ENCODE peak calls at places on chromosome 13, in five cellular contexts. Y is CD8-positive, alpha-beta T cell; Q is upper lobe of right lung; B is breast epithelium; D is CD8-positive, alpha-beta memory T cell. U is an unnamed sample.

GRCh38 chr13:49791214-49791752 is 1.2 kb downstream of the KPNA3 start:
- DNase-seq in Y (no peak), Q (no peak), B (no peak), D (no peak), U (no peak)

GRCh38 chr13:104530741-104531140 is 1464.5 kb upstream of the SLC10A2 start:
- DNase-seq in Y (no peak), Q (no peak), B (no peak), D (no peak), U (no peak)

GRCh38 chr13:48253849-48254248 is 20.8 kb downstream of the ITM2B start:
- DNase-seq in Y (no peak), Q (no peak), B (no peak), D (no peak), U (no peak)

GRCh38 chr13:40440990-40441820 is 225.2 kb downstream of the FOXO1 start:
- DNase-seq in Y (no peak), Q (peak), B (peak), D (no peak), U (peak)

GRCh38 chr13:19810996-19811881 is 28.5 kb upstream of the PSPC1 start:
- DNase-seq in Y (no peak), Q (peak), B (no peak), D (no peak), U (peak)

GRCh38 chr13:87798536-87798935 is 127.4 kb downstream of the SLITRK5 start:
- DNase-seq in Y (no peak), Q (no peak), B (no peak), D (no peak), U (no peak)

GRCh38 chr13:33092422-33092987 is 76.3 kb downstream of the KL start:
- DNase-seq in Y (no peak), Q (no peak), B (no peak), D (no peak), U (no peak)

GRCh38 chr13:76882431-76882830 is 3.8 kb downstream of the KCTD12 start:
- DNase-seq in Y (no peak), Q (no peak), B (no peak), D (no peak), U (no peak)

GRCh38 chr13:67023088-67023893 is 206.8 kb downstream of the PCDH9 start:
- DNase-seq in Y (no peak), Q (no peak), B (peak), D (no peak), U (peak)

GRCh38 chr13:71459708-71460107 is 407.3 kb downstream of the DACH1 start:
- DNase-seq in Y (no peak), Q (no peak), B (no peak), D (no peak), U (no peak)

GRCh38 chr13:49980266-49980665 is 16.6 kb upstream of the TRIM13 start:
- DNase-seq in Y (no peak), Q (no peak), B (no peak), D (no peak), U (no peak)

GRCh38 chr13:22369090-22369489 is 698.2 kb downstream of the FGF9 start:
- DNase-seq in Y (no peak), Q (no peak), B (no peak), D (no peak), U (no peak)

GRCh38 chr13:73248154-73248553 is 189.3 kb downstream of the KLF5 start:
- DNase-seq in Y (no peak), Q (no peak), B (no peak), D (no peak), U (no peak)

GRCh38 chr13:66977156-66977555 is 253.0 kb downstream of the PCDH9 start:
- DNase-seq in Y (no peak), Q (no peak), B (no peak), D (no peak), U (no peak)

GRCh38 chr13:36850790-36851438 is 31.9 kb downstream of the RFXAP start:
- DNase-seq in Y (no peak), Q (no peak), B (no peak), D (no peak), U (no peak)

GRCh38 chr13:63048648-63049047 is 1633.0 kb upstream of the PCDH20 start:
- DNase-seq in Y (no peak), Q (no peak), B (no peak), D (no peak), U (no peak)

GRCh38 chr13:112448621-112449544 is 72.7 kb downstream of the SPACA7 start:
- DNase-seq in Y (no peak), Q (no peak), B (no peak), D (no peak), U (no peak)

GRCh38 chr13:33487575-33488243 is 202.2 kb upstream of the STARD13 start:
- DNase-seq in Y (no peak), Q (no peak), B (no peak), D (no peak), U (no peak)

GRCh38 chr13:65966991-65967451 is 1263.1 kb downstream of the PCDH9 start:
- DNase-seq in Y (no peak), Q (no peak), B (no peak), D (no peak), U (no peak)

GRCh38 chr13:82933986-82934385 is 948.3 kb downstream of the SLITRK1 start:
- DNase-seq in Y (no peak), Q (no peak), B (no peak), D (no peak), U (no peak)

GRCh38 chr13:42119875-42120274 is 71.4 kb downstream of the DGKH start:
- DNase-seq in Y (no peak), Q (no peak), B (no peak), D (no peak), U (no peak)

GRCh38 chr13:59318320-59318930 is 845.3 kb downstream of the DIAPH3 start:
- DNase-seq in Y (peak), Q (peak), B (no peak), D (peak), U (peak)

GRCh38 chr13:110351636-110352420 is 44.7 kb downstream of the COL4A2 start:
- DNase-seq in Y (no peak), Q (no peak), B (no peak), D (no peak), U (no peak)

GRCh38 chr13:20526664-20527063 is 1.0 kb upstream of the CRYL1 start:
- DNase-seq in Y (no peak), Q (no peak), B (no peak), D (no peak), U (no peak)

GRCh38 chr13:49976314-49977258 is 20.3 kb upstream of the TRIM13 start:
- DNase-seq in Y (peak), Q (peak), B (no peak), D (peak), U (no peak)

GRCh38 chr13:45909089-45909488 is 57.5 kb upstream of the SIAH3 start:
- DNase-seq in Y (no peak), Q (no peak), B (no peak), D (no peak), U (no peak)

GRCh38 chr13:48476674-48477073 is 56.2 kb downstream of the RCBTB2 start:
- DNase-seq in Y (no peak), Q (no peak), B (no peak), D (no peak), U (no peak)

GRCh38 chr13:82187227-82187626 is 1695.0 kb downstream of the SLITRK1 start:
- DNase-seq in Y (no peak), Q (no peak), B (no peak), D (no peak), U (no peak)

GRCh38 chr13:48741377-48741776 is 87.6 kb downstream of the CYSLTR2 start:
- DNase-seq in Y (no peak), Q (no peak), B (no peak), D (no peak), U (peak)

GRCh38 chr13:46143239-46143701 is 38.4 kb upstream of the CPB2 start:
- DNase-seq in Y (no peak), Q (no peak), B (no peak), D (no peak), U (no peak)

GRCh38 chr13:44420376-44421220 is 47.0 kb downstream of the SERP2 start:
- DNase-seq in Y (no peak), Q (no peak), B (no peak), D (no peak), U (no peak)

GRCh38 chr13:75447493-75447892 is 34.5 kb downstream of the TBC1D4 start:
- DNase-seq in Y (no peak), Q (no peak), B (no peak), D (no peak), U (no peak)

GRCh38 chr13:43087960-43088580 is 64.7 kb downstream of the DNAJC15 start:
- DNase-seq in Y (no peak), Q (no peak), B (no peak), D (no peak), U (no peak)

GRCh38 chr13:86729206-86729605 is 930.0 kb upstream of the SLITRK6 start:
- DNase-seq in Y (no peak), Q (no peak), B (no peak), D (no peak), U (no peak)
- H3K4me3 ChIP-seq in Y (no peak), Q (no peak), B (no peak), D (no peak), U (no peak)

GRCh38 chr13:51831519-51831918 is 13.5 kb downstream of the TMEM272 start:
- DNase-seq in Y (no peak), Q (no peak), B (no peak), D (no peak), U (no peak)
- H3K4me3 ChIP-seq in Y (no peak), Q (no peak), B (no peak), D (no peak), U (no peak)

DNA sequence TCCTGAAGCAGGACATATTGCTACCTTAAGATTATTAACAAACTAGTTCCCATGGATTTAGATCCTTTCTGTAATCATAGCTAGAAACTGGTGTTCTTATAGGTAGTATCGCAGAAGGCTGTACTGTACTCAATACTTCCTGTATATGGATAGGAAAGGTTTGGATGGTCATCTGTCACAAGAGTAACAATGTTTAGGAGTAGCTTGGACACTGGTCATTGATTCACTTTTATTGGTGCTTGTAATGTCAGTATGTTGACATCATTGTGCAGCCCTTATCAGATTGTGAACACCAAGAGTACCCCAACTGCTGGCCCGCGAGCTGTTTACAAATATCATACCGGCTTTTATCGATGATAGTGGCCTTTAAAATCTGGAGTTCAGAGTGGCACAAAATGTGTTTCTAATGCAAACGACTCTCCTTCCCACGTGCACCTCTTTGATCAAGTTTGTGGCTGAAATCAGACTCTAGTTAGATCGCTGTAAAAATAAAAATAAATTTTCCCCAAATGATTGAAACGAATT is 605 bp upstream of the CDK8 start:
- DNase-seq in Y (no peak), Q (no peak), B (no peak), D (no peak), U (no peak)
- H3K4me3 ChIP-seq in Y (peak), Q (peak), B (peak), D (peak), U (peak)

DNA sequence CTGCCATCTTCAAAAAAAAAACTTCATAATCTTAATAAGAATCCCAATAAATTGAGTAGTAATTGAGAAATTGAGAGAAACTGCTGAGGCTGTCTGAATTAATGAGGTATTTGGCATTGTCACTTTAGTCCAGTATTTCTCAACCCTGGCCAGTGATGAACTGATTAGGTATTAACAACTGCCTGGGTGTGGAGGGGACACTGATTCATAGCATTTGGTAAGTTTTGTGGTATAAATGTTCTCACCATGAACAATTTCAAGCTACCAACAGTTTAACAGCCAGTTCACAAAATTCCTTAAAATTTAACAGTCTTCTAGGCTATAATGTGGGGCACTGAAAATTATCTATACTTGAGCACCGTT is 18.3 kb downstream of the GPC6 start:
- DNase-seq in Y (no peak), Q (no peak), B (no peak), D (no peak), U (no peak)
- H3K4me3 ChIP-seq in Y (no peak), Q (peak), B (peak), D (no peak), U (peak)

GRCh38 chr13:99215466-99215865 is 14.8 kb downstream of the UBAC2 start:
- DNase-seq in Y (peak), Q (no peak), B (no peak), D (peak), U (no peak)
- H3K4me3 ChIP-seq in Y (peak), Q (no peak), B (no peak), D (peak), U (no peak)